ENCODE peak calls at places on chromosomes 5 and 9, in eight cellular contexts. H, V, F, I, Y, A, P and N are unnamed samples.
A peak's percentile ranks its signal among the peaks of the same experiment; 100 is the strongest.

GRCh38 chr9:136570191-136570845 is 24.5 kb upstream of the NOTCH1 start:
- DNase-seq in H (no peak), V (no peak), F (no peak), I (no peak), Y (no peak), A (no peak), P (no peak), N (no peak)

GRCh38 chr9:6930827-6931226 is 173.1 kb downstream of the KDM4C start:
- DNase-seq in H (no peak), V (no peak), F (no peak), I (no peak), Y (peak; percentile 53), A (peak; percentile 88), P (peak; percentile 72), N (peak; percentile 54)

GRCh38 chr9:114317665-114318357 is 5.1 kb upstream of the ORM1 start:
- DNase-seq in H (no peak), V (peak; percentile 23), F (no peak), I (peak; percentile 56), Y (peak; percentile 81), A (peak; percentile 13), P (peak; percentile 85), N (peak; percentile 22)

GRCh38 chr9:124551472-124552339 is 44.5 kb upstream of the NR5A1 start:
- DNase-seq in H (peak; percentile 72), V (peak; percentile 67), F (no peak), I (no peak), Y (peak; percentile 76), A (peak; percentile 81), P (peak; percentile 73), N (peak; percentile 71)

GRCh38 chr9:88059469-88059868 is 78.8 kb downstream of the SPATA31C2 start:
- DNase-seq in H (no peak), V (no peak), F (no peak), I (no peak), Y (no peak), A (no peak), P (no peak), N (no peak)

GRCh38 chr9:106621299-106621920 is 241.6 kb upstream of the ZNF462 start:
- DNase-seq in H (no peak), V (no peak), F (no peak), I (no peak), Y (peak; percentile 32), A (peak; percentile 29), P (no peak), N (no peak)

GRCh38 chr5:15446552-15446951 is 53.4 kb upstream of the FBXL7 start:
- DNase-seq in H (no peak), V (no peak), F (no peak), I (peak; percentile 28), Y (peak; percentile 69), A (peak; percentile 72), P (peak; percentile 33), N (no peak)

GRCh38 chr9:130266236-130267098 is 907 bp downstream of the HMCN2 start:
- DNase-seq in H (no peak), V (no peak), F (no peak), I (no peak), Y (no peak), A (no peak), P (no peak), N (no peak)

GRCh38 chr9:99264070-99264469 is 42.0 kb downstream of the SEC61B start:
- DNase-seq in H (no peak), V (no peak), F (no peak), I (no peak), Y (peak; percentile 34), A (no peak), P (no peak), N (peak; percentile 35)

GRCh38 chr5:138602371-138603000 is 27.3 kb upstream of the HSPA9 start:
- DNase-seq in H (no peak), V (no peak), F (no peak), I (no peak), Y (no peak), A (no peak), P (no peak), N (no peak)

GRCh38 chr5:27311544-27311943 is 273.2 kb upstream of the CDH9 start:
- DNase-seq in H (peak; percentile 18), V (no peak), F (no peak), I (no peak), Y (peak; percentile 46), A (peak; percentile 61), P (peak; percentile 26), N (peak; percentile 71)

GRCh38 chr5:67360047-67360446 is 163.4 kb upstream of the CD180 start:
- DNase-seq in H (no peak), V (no peak), F (no peak), I (no peak), Y (no peak), A (no peak), P (no peak), N (no peak)

GRCh38 chr5:72009280-72009679 is 98.0 kb upstream of the MAP1B start:
- DNase-seq in H (no peak), V (no peak), F (no peak), I (no peak), Y (no peak), A (no peak), P (no peak), N (no peak)

GRCh38 chr9:89527084-89527483 is 29.2 kb upstream of the SEMA4D start:
- DNase-seq in H (no peak), V (no peak), F (peak; percentile 65), I (no peak), Y (no peak), A (no peak), P (no peak), N (no peak)

GRCh38 chr5:5486122-5486521 is 63.6 kb downstream of the ICE1 start:
- DNase-seq in H (no peak), V (no peak), F (no peak), I (no peak), Y (no peak), A (no peak), P (no peak), N (no peak)
- H3K36me3 ChIP-seq in H (no peaks in the 10 kb centered on the region), V (peaks cover 47% of the 10 kb centered on the region), F (peaks cover 28% of the 10 kb centered on the region), I (peaks cover 3% of the 10 kb centered on the region), Y (peaks cover 4% of the 10 kb centered on the region), A (peaks cover 2% of the 10 kb centered on the region), P (peaks cover 16% of the 10 kb centered on the region), N (peaks cover 2% of the 10 kb centered on the region)

DNA sequence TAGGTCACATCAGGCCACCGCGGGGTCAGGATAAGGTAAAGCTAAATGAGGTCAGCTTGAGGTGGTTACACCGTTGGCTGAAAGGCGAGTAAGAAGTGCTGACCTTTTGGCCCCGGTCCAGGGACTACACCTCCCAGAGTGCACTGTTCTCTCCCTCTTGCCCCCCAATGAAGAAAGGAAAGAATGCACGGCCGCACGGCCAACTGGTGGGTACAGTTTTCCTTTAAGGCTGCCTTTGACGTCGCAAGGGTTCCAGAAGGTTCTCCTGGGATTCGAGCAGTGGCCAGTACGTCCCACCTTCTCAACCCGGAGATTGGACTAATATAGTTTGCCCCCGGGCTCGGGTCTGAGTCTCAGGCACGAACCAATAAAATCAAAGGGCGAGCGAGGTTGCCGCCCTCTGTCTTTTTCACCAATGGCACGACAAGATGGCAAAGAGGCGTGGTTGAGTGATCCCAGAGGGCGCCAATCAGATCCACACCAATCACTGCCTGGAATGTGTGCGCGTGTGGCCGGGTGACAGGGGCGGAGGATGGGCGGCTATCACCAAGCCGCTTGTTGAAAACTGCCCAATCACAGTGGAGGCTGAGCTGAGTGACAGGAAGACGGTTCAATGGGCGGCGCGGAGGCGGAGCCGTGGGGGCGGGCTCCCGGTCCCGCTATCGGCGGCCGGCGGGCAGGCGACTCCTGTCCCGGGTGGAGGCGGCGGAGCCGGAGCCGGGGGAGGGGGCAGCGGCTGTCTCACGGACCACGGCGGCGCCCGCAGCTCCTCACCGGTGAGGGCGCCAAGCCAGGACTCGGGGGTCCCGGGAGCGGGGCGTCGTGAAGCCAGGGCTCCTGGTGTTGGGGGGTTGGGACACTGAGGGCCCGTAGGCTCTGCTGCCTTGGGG is at the start of gene DNAJB5:
- DNase-seq in H (peak; percentile 98), V (peak; percentile 98), F (peak; percentile 100), I (peak; percentile 99), Y (peak; percentile 100), A (peak; percentile 100), P (peak; percentile 100), N (peak; percentile 99)
- TF ChIP-seq CTCF in H (no peak), V (no peak), F (no peak), I (no peak), Y (no peak), A (no peak), P (no peak), N (no peak)

DNA sequence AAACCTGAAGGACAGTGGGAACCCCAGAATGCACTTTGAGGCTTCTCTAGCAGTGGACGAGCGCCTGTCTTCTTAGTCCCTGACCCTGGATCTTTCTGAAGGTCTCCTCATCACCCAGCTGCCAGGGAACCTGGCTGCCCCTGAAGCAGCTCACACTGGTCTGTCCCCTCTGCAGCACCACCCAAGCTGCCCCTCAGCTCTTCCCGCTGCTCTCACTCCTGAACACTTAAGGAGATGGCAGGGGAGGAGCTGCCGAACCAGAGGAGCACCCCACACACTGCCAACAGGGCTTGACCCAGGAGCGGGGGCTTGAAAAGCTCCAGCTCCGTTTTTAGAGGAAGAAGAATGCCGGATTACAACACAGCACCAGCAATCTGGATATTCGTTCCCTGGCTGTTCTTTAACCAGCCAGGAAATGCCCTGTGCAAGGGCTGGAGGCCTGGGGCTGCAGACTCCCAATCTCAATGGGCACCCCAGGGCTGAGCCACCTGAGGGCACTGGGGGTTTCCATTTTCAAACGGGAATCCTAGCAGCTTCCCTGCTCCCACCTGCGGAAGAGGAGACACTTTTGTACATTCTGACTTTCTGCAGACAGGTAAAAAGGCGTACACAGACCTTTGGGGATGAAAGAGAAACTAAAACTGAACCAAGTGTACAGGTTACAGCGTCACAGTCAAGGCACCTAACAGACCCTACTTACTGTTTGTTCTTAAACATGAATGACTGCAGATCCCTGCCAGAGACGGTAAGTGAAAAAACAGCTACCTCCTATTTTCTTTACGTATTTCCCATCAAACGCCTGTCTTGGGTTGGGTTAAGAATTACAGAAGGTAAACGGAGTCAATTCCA is 36.3 kb downstream of the GOLM1 start:
- DNase-seq in H (no peak), V (no peak), F (no peak), I (no peak), Y (no peak), A (no peak), P (no peak), N (no peak)
- H3K4me3 ChIP-seq in H (no peak overlapping the region), V (peak overlapping the region; percentile 33), F (no peak overlapping the region), I (no peak overlapping the region), Y (no peak overlapping the region), A (no peak overlapping the region), P (no peak overlapping the region), N (no peak overlapping the region)

GRCh38 chr9:68805890-68806517 is 101.0 kb downstream of the PIP5K1B start:
- DNase-seq in H (no peak), V (no peak), F (no peak), I (no peak), Y (no peak), A (no peak), P (no peak), N (no peak)
- H3K36me3 ChIP-seq in H (no peaks in the 10 kb centered on the region), V (no peaks in the 10 kb centered on the region), F (no peaks in the 10 kb centered on the region), I (no peaks in the 10 kb centered on the region), Y (no peaks in the 10 kb centered on the region), A (no peaks in the 10 kb centered on the region), P (no peaks in the 10 kb centered on the region), N (no peaks in the 10 kb centered on the region)